ENCODE peak calls at places on chromosomes 16 and 17, in nine cellular contexts. E, A, Q, I, T, X, Z, M and G are unnamed samples. For H3K36me3, the result is how much of the 10 kb centered on the place peaks cover.

GRCh38 chr17:64386412-64387144 is 4.1 kb downstream of the PECAM1 start:
- DNase-seq in E (peak), I (no peak), Q (no peak), M (no peak), T (no peak), Z (no peak), A (no peak), X (no peak), G (no peak)

GRCh38 chr16:86403056-86403455 is 107.3 kb upstream of the FOXF1 start:
- DNase-seq in I (no peak), Z (no peak), E (no peak), T (no peak), Q (no peak), A (no peak), M (no peak), X (no peak), G (no peak)

GRCh38 chr17:79581306-79581932 is 29.4 kb downstream of the RBFOX3 start:
- DNase-seq in A (no peak), Q (no peak), I (no peak), X (no peak), E (no peak), Z (no peak), M (no peak), T (no peak), G (no peak)

GRCh38 chr16:86581458-86581857 is 3.1 kb downstream of the FOXL1 start:
- DNase-seq in M (no peak), I (no peak), Q (no peak), A (no peak), E (no peak), Z (no peak), X (no peak), T (no peak), G (no peak)

GRCh38 chr16:27591837-27592236 is 41.9 kb downstream of the KATNIP start:
- DNase-seq in A (no peak), I (no peak), M (no peak), X (peak), E (no peak), Q (no peak), Z (no peak), T (no peak), G (no peak)

GRCh38 chr17:14161419-14161818 is 75.2 kb downstream of the CDRT15 start:
- DNase-seq in T (no peak), Z (no peak), Q (no peak), X (no peak), A (no peak), I (no peak), M (no peak), E (peak), G (no peak)

GRCh38 chr17:1590031-1590746 is 27.6 kb upstream of the PITPNA start:
- DNase-seq in M (no peak), T (peak), I (peak), A (peak), X (peak), E (no peak), Z (peak), Q (peak), G (peak)

GRCh38 chr17:17060001-17060929 is 18.0 kb downstream of the MPRIP start:
- DNase-seq in A (peak), X (no peak), T (no peak), M (no peak), E (no peak), I (no peak), Z (no peak), Q (no peak), G (no peak)

GRCh38 chr17:75131278-75132017 is at the start of gene NT5C:
- DNase-seq in A (peak), Q (peak), M (peak), X (peak), Z (peak), E (peak), I (peak), T (peak), G (no peak)

GRCh38 chr17:17096438-17097178 is 54.4 kb downstream of the MPRIP start:
- DNase-seq in I (no peak), T (peak), A (peak), X (no peak), Q (no peak), M (no peak), E (no peak), Z (no peak), G (no peak)

GRCh38 chr16:17603614-17604013 is 132.9 kb upstream of the XYLT1 start:
- DNase-seq in A (no peak), E (no peak), Q (no peak), I (no peak), Z (no peak), M (no peak), X (no peak), T (no peak), G (no peak)

GRCh38 chr17:1783834-1784611 is 22.2 kb downstream of the SERPINF1 start:
- DNase-seq in E (peak), X (peak), I (peak), Z (peak), M (peak), Q (peak), T (peak), A (peak), G (no peak)

GRCh38 chr17:67753026-67753425 is 35.3 kb downstream of the NOL11 start:
- DNase-seq in Z (no peak), I (no peak), Q (no peak), T (no peak), M (no peak), E (no peak), X (no peak), A (no peak), G (no peak)

GRCh38 chr16:87895641-87896141 is 26.4 kb upstream of the SLC7A5 start:
- DNase-seq in E (no peak), Z (no peak), A (no peak), I (no peak), Q (no peak), T (no peak), X (peak), M (no peak), G (peak)

GRCh38 chr17:31678431-31678830 is 180.6 kb downstream of the COPRS start:
- DNase-seq in A (no peak), E (no peak), X (peak), M (no peak), Z (no peak), I (no peak), T (no peak), Q (no peak), G (no peak)

GRCh38 chr17:83096401-83097220 is 17.2 kb downstream of the METRNL start:
- DNase-seq in Z (no peak), A (no peak), X (no peak), M (no peak), I (no peak), T (peak), Q (no peak), E (peak), G (no peak)

GRCh38 chr16:30096105-30096861 is at the start of gene YPEL3:
- DNase-seq in E (peak), T (peak), A (peak), M (peak), Q (peak), X (peak), I (peak), Z (peak), G (peak)

GRCh38 chr17:63703556-63704258 is 3.8 kb upstream of the LIMD2 start:
- DNase-seq in Z (no peak), E (no peak), I (no peak), A (no peak), M (no peak), T (no peak), X (no peak), Q (no peak), G (no peak)

GRCh38 chr16:21646721-21647561 is 5.5 kb downstream of the IGSF6 start:
- DNase-seq in X (no peak), Q (no peak), I (no peak), T (no peak), M (no peak), E (no peak), A (no peak), Z (no peak), G (no peak)

GRCh38 chr17:65560628-65561371 is 648 bp downstream of the AXIN2 start:
- DNase-seq in Z (peak), I (peak), X (peak), A (peak), Q (peak), M (peak), T (peak), E (peak), G (no peak)

GRCh38 chr16:4053663-4054479 is 62.4 kb downstream of the ADCY9 start:
- DNase-seq in Z (no peak), M (no peak), I (peak), X (peak), A (peak), T (peak), E (no peak), Q (peak), G (peak)

GRCh38 chr16:49280022-49280741 is 1.5 kb downstream of the CBLN1 start:
- DNase-seq in Q (no peak), I (no peak), Z (no peak), X (no peak), E (no peak), M (peak), A (no peak), T (peak), G (no peak)

GRCh38 chr16:1426734-1427451 is 4.0 kb upstream of the PERCC1 start:
- DNase-seq in A (no peak), Q (no peak), E (peak), Z (no peak), T (no peak), I (no peak), X (no peak), M (no peak), G (no peak)

GRCh38 chr17:49748791-49749190 is 15.1 kb downstream of the FAM117A start:
- DNase-seq in X (no peak), I (no peak), Q (no peak), Z (no peak), M (no peak), T (no peak), E (no peak), A (no peak), G (no peak)

GRCh38 chr17:33750943-33751701 is 458.0 kb upstream of the ASIC2 start:
- DNase-seq in X (peak), T (peak), I (peak), Z (peak), Q (peak), E (peak), M (peak), A (peak), G (peak)

GRCh38 chr16:51431517-51432241 is 280.6 kb upstream of the SALL1 start:
- DNase-seq in T (peak), I (no peak), E (no peak), Z (no peak), X (peak), M (peak), Q (no peak), A (no peak), G (peak)

GRCh38 chr16:50613281-50613991 is 65.2 kb downstream of the NKD1 start:
- DNase-seq in Z (peak), X (no peak), I (no peak), Q (no peak), T (no peak), M (no peak), A (no peak), E (no peak), G (no peak)

GRCh38 chr17:57906910-57907309 is 48.3 kb downstream of the CUEDC1 start:
- DNase-seq in Q (no peak), E (no peak), M (peak), Z (no peak), A (no peak), T (no peak), I (no peak), X (no peak), G (no peak)

GRCh38 chr17:80279895-80280294 is 19.2 kb downstream of the RNF213 start:
- DNase-seq in X (peak), I (peak), Z (peak), M (no peak), Q (peak), E (peak), T (peak), A (peak), G (peak)

GRCh38 chr17:32484628-32485027 is 2.2 kb upstream of the CDK5R1 start:
- DNase-seq in I (no peak), T (no peak), A (no peak), X (peak), E (peak), Q (no peak), M (no peak), Z (no peak), G (no peak)

GRCh38 chr16:72961863-72962262 is 86.1 kb downstream of the ZFHX3 start:
- DNase-seq in Q (no peak), E (no peak), M (no peak), Z (no peak), X (no peak), A (peak), T (no peak), I (no peak), G (no peak)

GRCh38 chr16:81797443-81797842 is 18.4 kb downstream of the PLCG2 start:
- DNase-seq in X (peak), Z (no peak), A (no peak), I (no peak), M (no peak), T (no peak), Q (no peak), E (no peak), G (no peak)

GRCh38 chr17:73705594-73705993 is 61.3 kb upstream of the SDK2 start:
- DNase-seq in T (peak), E (no peak), A (no peak), X (peak), I (no peak), Z (no peak), M (no peak), Q (no peak), G (peak)

GRCh38 chr16:66902648-66903543 is 15.8 kb downstream of the CDH16 start:
- DNase-seq in X (no peak), Z (peak), T (no peak), E (peak), I (peak), M (no peak), A (no peak), Q (peak), G (no peak)
- H3K4me3 ChIP-seq in X (no peak), Z (no peak), T (no peak), E (no peak), I (no peak), M (no peak), A (no peak), Q (peak), G (no peak)

GRCh38 chr17:56482229-56482628 is 111.3 kb upstream of the NOG start:
- DNase-seq in X (no peak), A (no peak), Z (no peak), T (no peak), I (no peak), Q (no peak), M (no peak), E (no peak), G (no peak)

GRCh38 chr17:56481654-56482053 is 111.8 kb upstream of the NOG start:
- DNase-seq in Z (no peak), I (no peak), A (no peak), E (no peak), T (no peak), Q (no peak), X (no peak), M (no peak), G (no peak)

GRCh38 chr17:56475121-56475520 is 118.4 kb upstream of the NOG start:
- DNase-seq in Z (no peak), E (no peak), M (no peak), Q (no peak), X (no peak), A (no peak), T (no peak), I (no peak), G (no peak)

GRCh38 chr17:56478836-56479447 is 114.6 kb upstream of the NOG start:
- DNase-seq in E (no peak), M (peak), T (peak), X (peak), A (no peak), Z (no peak), I (no peak), Q (no peak), G (no peak)
- TF ChIP-seq CTCF in E (peak), M (peak), T (peak), X (peak), A (no peak), Z (peak), I (peak), Q (peak), G (peak)

GRCh38 chr16:89565256-89565505 is 4.7 kb downstream of the RPL13 start:
- DNase-seq in T (peak), Q (no peak), E (no peak), I (no peak), X (no peak), A (no peak), M (no peak), Z (no peak), G (no peak)
- H3K36me3 ChIP-seq in T (under half), Q (under half), E (under half), I (under half), X (under half), A (under half), M (under half), Z (under half), G (under half)

GRCh38 chr17:78174332-78174869 is 6.0 kb downstream of the SYNGR2 start:
- DNase-seq in I (peak), E (peak), Q (peak), X (peak), A (peak), T (peak), M (no peak), Z (peak), G (no peak)

GRCh38 chr17:78174870-78175642 is 6.7 kb downstream of the SYNGR2 start:
- DNase-seq in X (no peak), I (no peak), T (peak), M (peak), Q (no peak), E (no peak), Z (peak), A (no peak), G (no peak)

GRCh38 chr17:78170692-78171590 is 2.6 kb downstream of the SYNGR2 start:
- DNase-seq in X (no peak), Q (no peak), A (no peak), M (no peak), I (no peak), Z (no peak), T (no peak), E (no peak), G (no peak)

GRCh38 chr17:78173025-78173715 is 4.8 kb downstream of the SYNGR2 start:
- DNase-seq in Q (no peak), A (no peak), Z (peak), I (peak), X (no peak), T (no peak), M (no peak), E (no peak), G (no peak)

DNA sequence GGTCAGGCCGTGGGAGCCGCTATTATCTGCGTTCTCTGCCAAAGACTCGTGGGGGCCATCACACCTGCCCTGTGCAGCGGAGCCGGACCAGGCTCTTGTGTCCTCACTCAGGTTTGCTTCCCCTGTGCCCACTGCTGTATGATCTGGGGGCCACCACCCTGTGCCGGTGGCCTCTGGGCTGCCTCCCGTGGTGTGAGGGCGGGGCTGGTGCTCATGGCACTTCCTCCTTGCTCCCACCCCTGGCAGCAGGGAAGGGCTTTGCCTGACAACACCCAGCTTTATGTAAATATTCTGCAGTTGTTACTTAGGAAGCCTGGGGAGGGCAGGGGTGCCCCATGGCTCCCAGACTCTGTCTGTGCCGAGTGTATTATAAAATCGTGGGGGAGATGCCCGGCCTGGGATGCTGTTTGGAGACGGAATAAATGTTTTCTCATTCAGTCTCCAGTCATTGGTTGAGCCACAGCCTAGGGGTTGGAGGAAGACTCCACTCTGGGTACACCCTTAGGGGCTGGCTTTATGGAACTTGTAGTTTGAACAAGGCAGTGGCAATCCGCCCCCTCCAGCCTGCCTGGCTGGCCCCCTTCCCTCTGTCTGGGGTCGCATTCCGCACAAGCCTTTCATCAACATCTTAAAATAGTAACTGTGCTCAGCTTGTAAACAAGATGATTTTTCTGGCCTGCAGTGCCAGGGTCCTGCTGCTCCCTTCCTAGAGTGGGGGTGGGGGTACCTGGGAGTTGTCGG is 4.1 kb downstream of the SYNGR2 start:
- DNase-seq in E (peak), A (peak), Z (peak), T (peak), X (peak), I (peak), M (no peak), Q (peak), G (no peak)
- H3K4me3 ChIP-seq in E (no peak), A (no peak), Z (peak), T (no peak), X (no peak), I (no peak), M (no peak), Q (peak), G (no peak)

DNA sequence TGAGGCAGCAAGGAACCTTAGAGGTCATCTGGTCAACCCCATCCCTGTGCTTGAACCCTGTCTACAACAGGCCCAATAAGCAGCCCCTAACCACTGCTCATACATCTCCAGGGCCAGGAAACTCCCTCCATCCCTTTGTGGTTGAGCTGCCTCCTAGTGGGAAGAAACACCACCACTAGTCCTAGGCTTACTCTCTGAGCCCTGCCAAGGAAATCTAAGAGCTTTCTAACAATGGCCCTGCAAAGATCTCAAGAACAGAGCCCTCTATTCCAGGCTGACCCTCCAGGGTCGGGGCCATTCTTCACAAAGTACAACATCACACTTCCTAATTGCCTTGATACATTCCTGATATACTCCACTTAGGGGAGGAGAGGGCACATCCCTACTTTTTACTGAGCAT is 5.8 kb downstream of the ACLY start:
- DNase-seq in A (no peak), I (no peak), T (no peak), X (no peak), Q (no peak), E (no peak), M (no peak), Z (no peak), G (no peak)
- TF ChIP-seq CTCF in A (no peak), I (no peak), T (no peak), X (no peak), Q (no peak), E (no peak), M (no peak), Z (no peak), G (no peak)

DNA sequence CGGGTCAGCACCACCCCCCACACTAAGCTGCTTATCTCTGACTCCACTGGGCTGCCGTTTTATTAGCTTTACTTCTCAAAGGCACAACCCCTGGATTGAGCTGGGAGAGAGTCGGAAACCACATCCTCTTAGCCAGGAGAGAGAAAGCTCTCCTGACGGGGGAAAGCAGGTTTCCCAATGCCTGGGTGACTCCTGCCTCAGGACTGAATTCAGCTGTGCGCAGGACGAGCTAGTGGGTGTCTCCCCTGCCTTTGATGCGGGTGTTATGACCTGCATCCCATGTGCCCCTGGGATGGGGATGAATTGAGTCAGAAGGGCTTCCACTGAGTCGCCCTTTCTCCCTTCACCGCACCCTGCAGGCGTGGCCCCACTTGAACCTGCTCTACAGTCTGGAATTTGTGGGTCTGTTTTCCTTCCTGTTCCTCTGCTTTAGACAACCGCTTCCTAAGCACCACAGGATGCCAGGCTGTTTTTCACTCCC is 819.2 kb upstream of the EEF2KMT start:
- DNase-seq in A (no peak), I (no peak), X (no peak), Q (no peak), M (peak), E (no peak), Z (no peak), T (no peak), G (no peak)
- H3K36me3 ChIP-seq in A (under half), I (under half), X (under half), Q (under half), M (under half), E (under half), Z (under half), T (under half), G (under half)

GRCh38 chr17:43393944-43394482 is 4.8 kb upstream of the ARL4D start:
- DNase-seq in I (peak), A (peak), Q (peak), M (peak), Z (peak), E (peak), X (peak), T (peak), G (no peak)
- H3K4me3 ChIP-seq in I (no peak), A (peak), Q (peak), M (no peak), Z (peak), E (peak), X (no peak), T (no peak), G (no peak)

GRCh38 chr17:12979826-12980500 is 37.9 kb downstream of the ELAC2 start:
- DNase-seq in Q (no peak), A (no peak), M (no peak), I (no peak), T (no peak), Z (no peak), E (no peak), X (no peak), G (no peak)
- TF ChIP-seq CTCF in Q (no peak), A (no peak), M (no peak), I (no peak), T (no peak), Z (no peak), E (no peak), X (no peak), G (no peak)

GRCh38 chr17:38898291-38898679 is 27.1 kb upstream of the LASP1NB start:
- DNase-seq in Q (no peak), I (no peak), X (no peak), T (no peak), E (no peak), Z (no peak), M (no peak), A (no peak), G (no peak)
- H3K36me3 ChIP-seq in Q (under half), I (under half), X (under half), T (under half), E (under half), Z (under half), M (under half), A (under half), G (half or more)

GRCh38 chr17:4901108-4901647 is 1.7 kb downstream of the CHRNE start:
- DNase-seq in X (no peak), M (no peak), T (no peak), I (no peak), Q (no peak), Z (no peak), E (no peak), A (no peak), G (no peak)
- H3K4me3 ChIP-seq in X (no peak), M (no peak), T (no peak), I (no peak), Q (peak), Z (peak), E (peak), A (peak), G (no peak)